ENCODE peak calls at places on chromosomes 4 and X, in eight cellular contexts. X is cardiac muscle cell; Z is CD8-positive, alpha-beta T cell; Q is GM23338; N is body of pancreas; A is lower lobe of right lung; P is breast epithelium; H is foreskin keratinocyte. J is an unnamed sample.

GRCh38 chr4:98341309-98341708 is 80.1 kb downstream of the RAP1GDS1 start:
- DNase-seq in P (no peak), Z (no peak), N (no peak), Q (no peak), H (peak), X (peak), A (no peak), J (no peak)

GRCh38 chr4:19982556-19982955 is 269.1 kb upstream of the SLIT2 start:
- DNase-seq in Q (no peak), A (no peak), N (no peak), Z (no peak), P (no peak), X (peak), H (peak), J (no peak)

GRCh38 chrX:39536165-39536564 is 561.6 kb downstream of the BCOR start:
- DNase-seq in P (no peak), Z (no peak), Q (no peak), A (no peak), H (no peak), N (no peak), X (no peak), J (no peak)

GRCh38 chrX:155068165-155068564 is 2.8 kb downstream of the CMC4 start:
- DNase-seq in N (no peak), Z (no peak), H (peak), Q (no peak), A (no peak), X (peak), P (no peak), J (no peak)

GRCh38 chr4:147749811-147750321 is 18.0 kb downstream of the ARHGAP10 start:
- DNase-seq in A (no peak), Z (no peak), P (no peak), N (no peak), H (no peak), Q (no peak), X (no peak), J (no peak)

GRCh38 chr4:110516106-110516922 is 40.4 kb downstream of the ENPEP start:
- DNase-seq in Z (peak), Q (peak), N (peak), H (peak), P (peak), A (peak), X (peak), J (peak)

GRCh38 chr4:163544407-163545038 is 50.0 kb downstream of the TMA16 start:
- DNase-seq in Q (peak), N (peak), A (peak), Z (peak), X (peak), P (no peak), H (no peak), J (peak)

GRCh38 chrX:5907202-5907601 is 321.5 kb downstream of the NLGN4X start:
- DNase-seq in Q (peak), Z (no peak), A (no peak), P (no peak), X (no peak), N (no peak), H (no peak), J (no peak)

GRCh38 chrX:148947399-148948025 is 447.1 kb downstream of the AFF2 start:
- DNase-seq in Z (no peak), X (peak), H (no peak), N (no peak), A (no peak), Q (peak), P (no peak), J (no peak)
- TF ChIP-seq CTCF in Z (no peak), X (no peak), H (no peak), N (no peak), A (no peak), Q (no peak), P (no peak), J (no peak)

GRCh38 chr4:86031927-86032326 is 327.9 kb downstream of the MAPK10 start:
- DNase-seq in Z (no peak), P (no peak), A (no peak), H (peak), Q (no peak), X (peak), N (no peak), J (no peak)
- H3K27ac ChIP-seq in Z (no peak), P (peak), A (peak), H (no peak), Q (no peak), X (no peak), N (no peak), J (peak)

DNA sequence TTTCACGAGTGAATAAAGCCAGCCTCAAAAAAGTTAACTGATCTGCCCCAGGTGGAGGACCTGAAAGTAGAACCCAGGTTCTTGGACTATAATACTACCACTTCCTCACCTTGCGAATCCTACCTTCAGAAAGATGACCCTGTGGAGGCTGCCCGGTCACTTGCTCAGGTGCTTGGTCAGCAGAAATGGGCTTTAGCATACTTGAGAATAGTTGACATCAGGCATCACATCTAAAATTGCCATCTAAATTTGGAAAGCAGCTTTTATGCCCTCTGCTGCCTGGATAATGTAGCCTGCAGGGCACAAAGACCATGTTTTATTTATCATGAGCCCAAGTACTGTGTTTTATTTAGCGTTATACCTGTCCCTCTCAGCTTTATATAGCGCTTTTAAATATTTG is 3.0 kb downstream of the BCLAF3 start:
- DNase-seq in Z (no peak), H (no peak), A (no peak), P (no peak), N (no peak), X (no peak), Q (no peak), J (no peak)
- TF ChIP-seq CTCF in Z (no peak), H (no peak), A (no peak), P (no peak), N (no peak), X (no peak), Q (no peak), J (no peak)

GRCh38 chr4:26557164-26557563 is 26.7 kb upstream of the TBC1D19 start:
- DNase-seq in N (no peak), X (peak), Q (no peak), Z (no peak), P (no peak), A (no peak), H (peak), J (no peak)

GRCh38 chr4:26558166-26558895 is 25.6 kb upstream of the TBC1D19 start:
- DNase-seq in Z (no peak), N (no peak), P (no peak), X (no peak), Q (no peak), A (no peak), H (no peak), J (no peak)
- H3K27ac ChIP-seq in Z (no peak), N (no peak), P (no peak), X (no peak), Q (no peak), A (no peak), H (no peak), J (no peak)

DNA sequence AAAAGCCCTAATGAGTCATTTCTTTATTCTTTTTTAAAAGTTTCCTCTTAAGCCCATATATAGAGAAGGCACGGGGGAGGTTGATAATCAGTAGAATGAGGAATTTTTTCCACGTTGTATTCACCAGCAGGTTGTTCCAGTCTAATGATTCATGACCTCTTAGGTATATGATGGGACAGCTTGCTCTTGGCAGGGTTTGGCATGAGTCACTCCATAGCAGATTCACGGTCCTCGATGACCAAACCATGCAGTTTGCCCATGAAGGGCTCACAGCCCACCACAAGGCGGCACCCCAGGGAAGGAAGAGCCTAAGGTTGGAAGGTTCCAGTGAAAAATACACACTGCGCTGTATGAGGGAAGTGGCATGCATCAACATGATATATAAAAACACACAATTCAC is 623.8 kb upstream of the DIPK2B start:
- DNase-seq in H (peak), N (peak), Q (peak), P (no peak), X (peak), Z (no peak), A (no peak), J (peak)
- TF ChIP-seq CTCF in H (peak), N (no peak), Q (peak), P (no peak), X (peak), Z (no peak), A (peak), J (no peak)

GRCh38 chrX:9997041-9997440 is 29.9 kb downstream of the CLDN34 start:
- DNase-seq in N (no peak), X (no peak), A (no peak), Z (no peak), P (no peak), H (no peak), Q (no peak), J (no peak)

GRCh38 chrX:9995855-9996339 is 28.7 kb downstream of the CLDN34 start:
- DNase-seq in P (peak), Z (peak), Q (peak), A (peak), X (peak), N (peak), H (no peak), J (peak)

GRCh38 chrX:9992724-9993123 is 25.6 kb downstream of the CLDN34 start:
- DNase-seq in A (no peak), H (no peak), N (no peak), Z (no peak), P (no peak), X (no peak), Q (no peak), J (no peak)

GRCh38 chrX:9988762-9989161 is 21.6 kb downstream of the CLDN34 start:
- DNase-seq in H (no peak), Z (no peak), Q (no peak), A (no peak), N (no peak), P (no peak), X (no peak), J (no peak)

DNA sequence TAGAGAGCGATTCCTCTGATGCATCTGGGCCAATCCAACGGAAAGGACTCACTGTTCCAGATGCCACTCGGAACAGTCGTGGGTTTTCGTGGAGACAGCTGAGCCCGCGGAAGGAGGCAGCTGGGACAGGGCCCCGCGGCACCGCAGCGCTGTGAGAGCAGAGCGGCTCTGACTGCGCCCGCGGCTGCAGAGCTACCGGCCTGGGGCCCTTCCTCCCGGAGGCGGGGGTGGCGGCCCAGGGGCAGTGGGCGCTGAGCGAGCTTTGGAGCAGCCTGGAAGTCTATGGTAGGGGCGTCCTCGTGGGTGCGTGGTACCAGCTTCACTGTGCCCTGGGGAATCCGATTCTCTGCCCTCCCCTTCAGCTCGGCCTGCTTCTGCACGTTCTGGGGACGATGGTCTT is 24.9 kb downstream of the CLDN34 start:
- DNase-seq in A (no peak), Z (no peak), X (no peak), N (no peak), Q (no peak), H (no peak), P (no peak), J (no peak)
- H3K27ac ChIP-seq in A (no peak), Z (no peak), X (no peak), N (no peak), Q (no peak), H (no peak), P (no peak), J (no peak)

DNA sequence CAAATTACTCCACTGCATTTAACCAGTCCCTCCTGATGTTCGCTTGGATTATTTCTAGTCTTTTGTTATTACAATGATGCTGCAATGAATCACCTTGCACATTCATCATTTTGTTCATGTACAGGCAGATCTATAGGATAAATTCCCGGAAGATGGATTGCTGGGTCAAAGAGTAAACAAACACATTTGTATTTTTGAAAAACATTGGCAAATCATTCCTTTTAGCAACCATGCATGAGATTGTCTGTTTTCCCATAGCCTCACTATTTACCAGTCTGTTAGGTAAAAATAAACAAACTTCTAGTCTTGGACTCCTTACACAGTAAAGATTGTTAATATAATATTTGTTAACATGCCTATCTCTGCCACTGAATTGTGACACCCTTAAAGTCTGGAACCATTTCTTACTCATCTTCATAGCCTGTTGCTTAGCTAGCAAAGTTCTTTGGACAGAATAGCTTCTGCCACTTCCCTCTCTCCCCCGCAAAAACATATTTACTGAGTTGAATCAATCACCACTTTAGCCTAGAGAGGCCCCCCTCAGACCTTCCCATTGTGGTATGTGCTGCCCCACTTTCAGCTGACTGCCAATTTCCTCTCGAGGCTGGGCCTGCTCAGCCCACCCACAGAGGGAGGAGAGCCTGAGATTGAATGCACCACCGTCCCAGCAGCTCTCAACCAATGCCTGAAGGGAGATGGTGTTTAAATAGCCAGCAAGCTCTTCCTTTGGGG is 108.4 kb upstream of the ATXN3L start:
- DNase-seq in H (peak), X (peak), Q (peak), N (peak), A (no peak), P (no peak), Z (no peak), J (no peak)
- TF ChIP-seq CTCF in H (no peak), X (no peak), Q (no peak), N (no peak), A (no peak), P (no peak), Z (no peak), J (no peak)

DNA sequence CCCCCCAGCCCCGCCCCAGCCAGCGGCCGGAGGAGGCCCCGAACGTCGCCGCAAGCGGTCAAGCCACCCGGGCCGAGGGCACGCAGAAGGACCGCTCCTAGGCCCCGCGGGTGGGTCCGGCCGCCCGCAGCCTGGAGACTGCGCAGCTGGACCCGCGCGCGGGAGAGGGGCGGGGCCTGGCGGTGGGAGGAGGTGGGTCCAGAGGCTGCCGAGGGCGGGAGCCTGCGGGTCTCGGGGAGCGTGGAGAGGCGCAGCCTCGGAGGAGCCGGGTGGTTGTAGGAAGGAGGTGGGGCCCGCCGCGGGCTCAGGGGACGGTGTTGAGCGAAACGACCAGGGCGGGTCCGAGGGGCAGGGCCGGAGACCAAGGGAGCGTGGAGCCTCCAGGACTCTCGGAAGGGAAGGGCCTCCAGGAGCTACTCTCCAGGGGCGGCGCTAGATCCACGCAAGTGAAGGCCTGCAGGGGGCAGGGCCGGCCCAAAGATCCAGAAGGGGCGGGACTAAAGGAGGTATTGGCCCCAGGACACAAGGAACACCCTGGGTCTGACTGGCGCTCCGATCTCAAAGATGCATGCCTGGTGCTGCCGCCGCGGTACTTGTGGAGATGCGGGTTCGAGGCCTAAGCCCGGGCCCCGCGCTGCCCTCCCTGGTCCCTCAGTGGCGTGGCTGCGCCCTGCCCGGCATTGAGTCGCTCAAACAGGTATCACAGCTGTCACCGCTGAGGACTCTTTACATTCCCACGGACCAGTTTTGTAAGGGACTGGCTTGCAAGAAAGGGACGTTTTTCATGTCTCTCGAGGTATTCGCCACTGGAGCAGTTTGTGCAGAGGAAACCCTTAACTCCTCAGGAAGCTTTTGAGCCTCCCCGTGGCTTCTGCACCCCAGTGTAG is 5.9 kb downstream of the TIMM17B start:
- DNase-seq in X (peak), H (peak), Z (peak), A (peak), Q (peak), N (peak), P (peak), J (peak)
- H3K27ac ChIP-seq in X (peak), H (no peak), Z (peak), A (peak), Q (no peak), N (peak), P (peak), J (peak)

GRCh38 chr4:158891256-158891655 is 122.4 kb downstream of the FNIP2 start:
- DNase-seq in A (no peak), N (no peak), Q (no peak), H (no peak), X (no peak), P (no peak), Z (no peak), J (no peak)

GRCh38 chr4:158894826-158895225 is 126.0 kb downstream of the FNIP2 start:
- DNase-seq in H (no peak), Z (no peak), A (no peak), P (no peak), X (no peak), Q (no peak), N (no peak), J (no peak)

GRCh38 chr4:158896459-158897238 is 127.8 kb downstream of the FNIP2 start:
- DNase-seq in P (no peak), Q (no peak), A (no peak), N (no peak), H (no peak), Z (no peak), X (peak), J (no peak)

GRCh38 chr4:158890294-158890693 is 121.5 kb downstream of the FNIP2 start:
- DNase-seq in Z (no peak), X (no peak), Q (no peak), N (no peak), H (no peak), P (no peak), A (no peak), J (no peak)

GRCh38 chr4:158895797-158896442 is 127.1 kb downstream of the FNIP2 start:
- DNase-seq in A (no peak), X (peak), Q (peak), Z (no peak), N (peak), P (no peak), H (no peak), J (no peak)
- TF ChIP-seq CTCF in A (peak), X (peak), Q (peak), Z (no peak), N (no peak), P (no peak), H (peak), J (no peak)

GRCh38 chr4:106314960-106315359 is 1.0 kb downstream of the TBCK start:
- DNase-seq in P (no peak), Q (no peak), N (no peak), A (no peak), Z (no peak), X (no peak), H (no peak), J (no peak)
- H3K27ac ChIP-seq in P (peak), Q (no peak), N (no peak), A (peak), Z (peak), X (peak), H (peak), J (no peak)

J was measured in dorsolateral prefrontal cortex.